ENCODE peak calls at places on chromosomes 7 and 10, in seven cellular contexts. O is K562, V is GM23248, R is H9, X is neuronal stem cell, W is OCI-LY7, L is fibroblast of lung. D is an unnamed sample.

GRCh38 chr10:22486431-22486830 is 141.1 kb downstream of the SPAG6 start:
- DNase-seq in L (no peak), R (no peak), O (no peak), V (no peak), X (no peak), W (no peak), D (no peak)

GRCh38 chr10:60536529-60537114 is 146.9 kb upstream of the ANK3 start:
- DNase-seq in O (no peak), W (no peak), X (no peak), L (peak), V (peak), R (no peak), D (no peak)

GRCh38 chr10:93319855-93320254 is 162.3 kb downstream of the MYOF start:
- DNase-seq in R (no peak), W (no peak), V (no peak), L (no peak), X (no peak), O (no peak), D (no peak)

GRCh38 chr7:5363729-5364128 is 59.9 kb downstream of the TNRC18 start:
- DNase-seq in W (no peak), V (no peak), O (no peak), X (no peak), R (no peak), L (no peak), D (no peak)

GRCh38 chr7:148882668-148883232 is 1.3 kb downstream of the EZH2 start:
- DNase-seq in X (no peak), O (no peak), W (no peak), V (peak), R (no peak), L (no peak), D (no peak)

GRCh38 chr7:613442-614140 is 93.9 kb upstream of the PDGFA start:
- DNase-seq in L (no peak), W (no peak), R (no peak), X (no peak), O (no peak), V (no peak), D (peak)

GRCh38 chr10:112835933-112836564 is 114.0 kb upstream of the TCF7L2 start:
- DNase-seq in R (no peak), W (no peak), V (no peak), X (no peak), O (no peak), L (peak), D (no peak)

GRCh38 chr10:61763778-61764177 is 101.0 kb downstream of the CABCOCO1 start:
- DNase-seq in R (no peak), L (no peak), X (no peak), W (no peak), O (no peak), V (no peak), D (no peak)

GRCh38 chr10:5525581-5526271 is 965 bp downstream of the CALML3 start:
- DNase-seq in V (no peak), L (no peak), X (no peak), R (no peak), O (no peak), W (no peak), D (no peak)

GRCh38 chr10:124306922-124307371 is 111.8 kb downstream of the OAT start:
- DNase-seq in R (no peak), W (no peak), V (peak), O (no peak), L (no peak), X (no peak), D (no peak)

GRCh38 chr7:145692237-145692950 is 424.2 kb upstream of the CNTNAP2 start:
- DNase-seq in V (no peak), X (no peak), W (no peak), L (peak), O (no peak), R (peak), D (no peak)

GRCh38 chr7:99731638-99732374 is 3.2 kb downstream of the CYP3A7 start:
- DNase-seq in W (no peak), X (no peak), L (no peak), V (no peak), R (no peak), O (no peak), D (no peak)

GRCh38 chr7:74226633-74227032 is 16.8 kb downstream of the LAT2 start:
- DNase-seq in V (no peak), X (no peak), W (no peak), R (no peak), L (no peak), O (no peak), D (no peak)

GRCh38 chr7:105530126-105530525 is 1.9 kb upstream of the RINT1 start:
- DNase-seq in W (no peak), V (no peak), L (no peak), R (no peak), X (no peak), O (no peak), D (no peak)

GRCh38 chr7:143434660-143435059 is 8.6 kb upstream of the TAS2R60 start:
- DNase-seq in V (peak), O (no peak), W (no peak), R (no peak), X (no peak), L (peak), D (no peak)

GRCh38 chr10:61612009-61612408 is 50.7 kb upstream of the CABCOCO1 start:
- DNase-seq in L (no peak), O (no peak), W (no peak), V (no peak), R (no peak), X (no peak), D (no peak)

GRCh38 chr7:2629740-2630681 is 1.8 kb upstream of the TTYH3 start:
- DNase-seq in L (no peak), X (no peak), V (no peak), O (no peak), W (no peak), R (no peak), D (no peak)

GRCh38 chr10:20489961-20490360 is 407.1 kb downstream of the NEBL start:
- DNase-seq in W (no peak), X (no peak), L (peak), O (no peak), V (no peak), R (no peak), D (no peak)

GRCh38 chr10:15374561-15374960 is 3.5 kb upstream of the FAM171A1 start:
- DNase-seq in W (no peak), L (peak), X (no peak), R (no peak), V (no peak), O (no peak), D (no peak)

GRCh38 chr7:69678794-69679103 is 80.5 kb downstream of the AUTS2 start:
- DNase-seq in R (no peak), W (no peak), L (no peak), O (no peak), V (no peak), X (no peak), D (no peak)

GRCh38 chr7:45574521-45575500 is 643 bp downstream of the ADCY1 start:
- DNase-seq in O (peak), R (peak), X (peak), W (no peak), L (peak), V (peak), D (no peak)
- H2AFZ ChIP-seq in O (peak), R (no peak), X (peak), W (no peak), L (no peak), V (peak), D (no peak)

GRCh38 chr7:93198472-93198871 is 27.8 kb downstream of the HEPACAM2 start:
- DNase-seq in O (no peak), R (no peak), L (no peak), W (no peak), X (no peak), V (no peak), D (no peak)

GRCh38 chr7:93189235-93189634 is 37.0 kb downstream of the HEPACAM2 start:
- DNase-seq in O (no peak), L (no peak), X (no peak), V (no peak), R (no peak), W (no peak), D (no peak)

GRCh38 chr7:93196331-93196730 is 29.9 kb downstream of the HEPACAM2 start:
- DNase-seq in O (no peak), L (no peak), R (no peak), W (no peak), X (no peak), V (no peak), D (no peak)

DNA sequence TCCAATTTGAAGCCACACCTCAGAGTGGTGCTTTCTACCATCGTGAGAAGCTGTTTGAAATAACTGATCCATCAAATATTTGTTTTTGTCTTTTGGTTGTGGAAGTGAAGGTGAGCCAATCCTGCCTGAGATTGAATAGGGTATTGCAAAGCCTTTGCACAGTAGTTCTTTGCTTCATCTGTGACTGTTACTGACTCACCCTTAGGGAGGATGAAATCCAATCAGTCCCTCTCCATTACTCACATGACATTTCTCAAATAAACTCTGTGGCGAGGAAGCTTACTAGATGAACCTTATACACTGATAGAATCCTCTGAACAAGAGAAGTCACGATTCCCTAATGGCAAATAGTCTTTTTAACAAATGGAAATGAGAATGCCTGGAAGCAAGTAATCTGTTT is 31.9 kb downstream of the HEPACAM2 start:
- DNase-seq in X (no peak), O (no peak), R (no peak), V (peak), L (peak), W (no peak), D (no peak)
- H2AFZ ChIP-seq in X (no peak), O (no peak), R (no peak), V (no peak), L (no peak), W (no peak), D (no peak)

GRCh38 chr7:130350945-130351663 is 6.5 kb downstream of the CPA5 start:
- DNase-seq in L (peak), X (no peak), W (no peak), V (no peak), O (no peak), R (no peak), D (no peak)
- H2AFZ ChIP-seq in L (peak), X (peak), W (no peak), V (no peak), O (no peak), R (no peak), D (no peak)

GRCh38 chr10:71543608-71544158 is 147.0 kb downstream of the CDH23 start:
- DNase-seq in W (no peak), O (no peak), R (no peak), L (no peak), V (no peak), X (no peak), D (no peak)
- H2AFZ ChIP-seq in W (no peak), O (no peak), R (no peak), L (no peak), V (no peak), X (no peak), D (no peak)

GRCh38 chr7:67662804-67663203 is 666.2 kb downstream of the TYW1 start:
- DNase-seq in L (no peak), O (no peak), X (no peak), W (no peak), R (no peak), V (no peak), D (no peak)
- H2AFZ ChIP-seq in L (no peak), O (no peak), X (peak), W (no peak), R (no peak), V (no peak), D (peak)

DNA sequence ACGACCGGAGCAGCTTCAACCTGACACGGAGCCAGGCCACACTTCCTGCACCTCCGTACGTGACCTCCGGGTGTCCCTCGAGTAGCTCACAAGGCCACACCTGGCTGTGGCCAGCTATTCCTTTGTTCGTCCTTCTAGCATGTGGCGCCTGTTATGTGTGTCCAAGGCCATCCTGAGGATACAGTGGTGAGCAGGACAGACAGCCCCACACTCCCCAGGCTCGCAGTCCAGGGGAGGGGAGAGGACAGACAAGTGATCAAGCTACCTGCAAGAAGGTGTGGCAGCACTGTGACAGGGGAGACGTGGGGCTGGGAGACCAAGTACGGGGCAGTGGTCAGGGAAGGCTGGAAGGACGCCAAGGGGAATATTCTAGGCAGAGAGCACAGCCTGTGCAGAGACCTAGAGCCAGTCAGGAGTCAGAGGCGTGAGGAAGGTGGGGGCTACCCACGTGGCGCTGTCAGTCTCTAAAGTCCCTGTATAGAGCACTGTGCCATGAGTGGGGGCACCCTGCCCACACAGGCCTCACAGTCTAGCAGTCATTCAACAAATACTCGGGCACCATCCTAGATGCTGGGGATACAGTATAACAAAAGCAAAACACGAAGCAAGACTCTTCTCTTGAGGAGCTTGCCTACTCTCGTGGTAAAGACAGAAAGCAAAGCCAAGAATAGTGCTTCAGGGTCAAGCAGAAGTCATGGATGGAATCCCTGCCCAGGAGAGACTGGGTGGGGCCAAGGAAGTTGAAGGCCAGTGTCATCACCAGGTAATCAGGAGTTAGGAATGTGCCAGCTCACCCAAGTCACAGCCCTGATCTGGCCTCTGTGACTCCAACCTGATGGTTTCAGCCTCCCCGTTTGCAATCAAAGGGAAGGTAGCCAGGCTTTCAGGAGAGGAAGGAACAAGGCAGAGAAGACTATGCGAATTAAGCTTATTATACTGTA is 58.6 kb downstream of the PROSER2 start:
- DNase-seq in W (peak), X (no peak), O (peak), L (no peak), R (peak), V (peak), D (no peak)
- H2AFZ ChIP-seq in W (no peak), X (peak), O (peak), L (no peak), R (no peak), V (no peak), D (no peak)

D was measured in DND-41.